ENCODE peak calls at places on chromosomes 5 and 9, in five cellular contexts. K, S, D, O and Z are unnamed samples.

GRCh38 chr5:143011621-143012020 is 241.4 kb downstream of the ARHGAP26 start:
- DNase-seq in S (no peak), O (no peak), D (no peak), K (no peak), Z (no peak)

GRCh38 chr9:81112638-81113037 is 576.7 kb downstream of the TLE1 start:
- DNase-seq in D (no peak), O (no peak), K (no peak), S (no peak), Z (no peak)

GRCh38 chr5:111859031-111859430 is 102.0 kb upstream of the NREP start:
- DNase-seq in O (no peak), D (no peak), S (no peak), K (no peak), Z (no peak)

GRCh38 chr9:111389406-111389805 is 59.4 kb upstream of the OR2K2 start:
- DNase-seq in S (no peak), K (no peak), D (no peak), O (no peak), Z (no peak)

GRCh38 chr5:34652466-34652865 is 3.7 kb upstream of the RAI14 start:
- DNase-seq in S (no peak), K (no peak), O (no peak), D (no peak), Z (no peak)

GRCh38 chr5:65013141-65013540 is 244.4 kb downstream of the CWC27 start:
- DNase-seq in O (peak), S (peak), K (no peak), D (no peak), Z (no peak)

GRCh38 chr5:112475747-112476435 is 56.8 kb upstream of the EPB41L4A start:
- DNase-seq in O (no peak), S (no peak), D (no peak), K (no peak), Z (no peak)

GRCh38 chr9:130361873-130362362 is 82.8 kb upstream of the ASS1 start:
- DNase-seq in K (no peak), S (no peak), D (no peak), O (no peak), Z (no peak)

GRCh38 chr5:158553195-158553945 is 546.3 kb downstream of the EBF1 start:
- DNase-seq in S (peak), K (no peak), D (peak), O (peak), Z (no peak)

GRCh38 chr9:27701664-27702063 is 128.4 kb upstream of the C9orf72 start:
- DNase-seq in S (no peak), K (no peak), O (no peak), D (peak), Z (peak)

GRCh38 chr5:91188755-91189154 is 194.4 kb downstream of the ARRDC3 start:
- DNase-seq in D (no peak), S (no peak), K (no peak), O (no peak), Z (no peak)

GRCh38 chr5:66645039-66645438 is 48.8 kb downstream of the MAST4 start:
- DNase-seq in O (no peak), S (no peak), K (no peak), D (no peak), Z (no peak)

GRCh38 chr5:133245191-133246052 is 193.6 kb downstream of the HSPA4 start:
- DNase-seq in S (peak), D (no peak), K (no peak), O (peak), Z (no peak)

GRCh38 chr5:172616730-172617129 is 24.3 kb upstream of the NEURL1B start:
- DNase-seq in S (no peak), D (peak), K (no peak), O (no peak), Z (peak)

GRCh38 chr9:134559013-134559412 is 82.6 kb upstream of the COL5A1 start:
- DNase-seq in S (no peak), O (no peak), K (no peak), D (no peak), Z (no peak)

GRCh38 chr5:74360535-74361210 is 279.9 kb downstream of the ENC1 start:
- DNase-seq in S (no peak), O (no peak), K (no peak), D (no peak), Z (no peak)

GRCh38 chr5:148957591-148958202 is 105.2 kb downstream of the SH3TC2 start:
- DNase-seq in K (peak), D (peak), O (no peak), S (no peak), Z (peak)

GRCh38 chr5:107652839-107653607 is 17.7 kb downstream of the EFNA5 start:
- DNase-seq in O (no peak), K (no peak), D (no peak), S (no peak), Z (no peak)

GRCh38 chr9:108272350-108272899 is 583.4 kb downstream of the ACTL7B start:
- DNase-seq in K (no peak), D (peak), S (peak), O (peak), Z (peak)

GRCh38 chr9:101751895-101752294 is 13.4 kb upstream of the GRIN3A start:
- DNase-seq in S (no peak), D (no peak), O (no peak), K (no peak), Z (no peak)

GRCh38 chr9:137045294-137046093 is 483 bp downstream of the NPDC1 start:
- DNase-seq in O (peak), S (no peak), K (no peak), D (no peak), Z (peak)

GRCh38 chr5:18281947-18282557 is 647.8 kb downstream of the TAF11L14 start:
- DNase-seq in S (peak), D (no peak), O (peak), K (no peak), Z (no peak)

GRCh38 chr5:553874-554273 is 29.6 kb upstream of the SLC9A3 start:
- DNase-seq in S (no peak), K (no peak), O (no peak), D (no peak), Z (no peak)

GRCh38 chr9:35686222-35687203 is 3.2 kb downstream of the TPM2 start:
- DNase-seq in S (no peak), D (peak), K (no peak), O (no peak), Z (no peak)